ENCODE peak calls at places on chromosomes 7 and 10, in five cellular contexts. U, N, C, P and M are unnamed samples.

GRCh38 chr7:86643478-86644281 is at the start of gene GRM3:
- DNase-seq in C (no peak), N (no peak), P (no peak), U (no peak), M (peak; percentile 67)

GRCh38 chr7:150408393-150409299 is 29.5 kb downstream of the ZNF775 start:
- DNase-seq in P (no peak), C (no peak), U (peak; percentile 37), N (peak; percentile 62), M (no peak)

GRCh38 chr10:107341281-107341680 is 176.8 kb upstream of the SORCS1 start:
- DNase-seq in C (no peak), P (no peak), N (no peak), U (no peak), M (no peak)

GRCh38 chr10:13717936-13718772 is 131.4 kb downstream of the PRPF18 start:
- DNase-seq in N (peak; percentile 94), U (peak; percentile 41), P (peak; percentile 78), C (no peak), M (peak; percentile 14)

GRCh38 chr7:4241791-4242190 is 440.3 kb upstream of the FOXK1 start:
- DNase-seq in N (no peak), U (no peak), C (no peak), P (no peak), M (no peak)

GRCh38 chr10:27770181-27770580 is 24.6 kb upstream of the MKX start:
- DNase-seq in C (no peak), P (no peak), N (no peak), U (no peak), M (no peak)

GRCh38 chr10:20767028-20767427 is 130.1 kb downstream of the NEBL start:
- DNase-seq in C (no peak), N (no peak), P (no peak), U (no peak), M (no peak)

GRCh38 chr7:48255046-48255445 is 83.8 kb downstream of the ABCA13 start:
- DNase-seq in C (no peak), N (no peak), P (no peak), U (no peak), M (no peak)

GRCh38 chr7:49294611-49295010 is 370.3 kb downstream of the CDC14C start:
- DNase-seq in U (no peak), N (no peak), C (no peak), P (no peak), M (no peak)

GRCh38 chr10:86258488-86258887 is 108.1 kb downstream of the GRID1 start:
- DNase-seq in N (no peak), C (no peak), U (no peak), P (no peak), M (no peak)

GRCh38 chr7:24980695-24981543 is 941 bp upstream of the OSBPL3 start:
- DNase-seq in C (peak; percentile 22), U (peak; percentile 24), N (no peak), P (peak; percentile 35), M (no peak)

GRCh38 chr10:54985732-54986131 is 184.7 kb upstream of the PCDH15 start:
- DNase-seq in C (no peak), U (no peak), N (no peak), P (no peak), M (no peak)

GRCh38 chr10:95391570-95392249 is 100.9 kb upstream of the PDLIM1 start:
- DNase-seq in P (no peak), N (peak; percentile 51), C (no peak), U (no peak), M (no peak)

GRCh38 chr7:29207469-29207868 is 12.9 kb downstream of the CHN2 start:
- DNase-seq in U (no peak), P (no peak), C (no peak), N (peak; percentile 26), M (no peak)

GRCh38 chr10:124878457-124878739 is 63.5 kb upstream of the ZRANB1 start:
- DNase-seq in P (no peak), N (no peak), U (no peak), C (no peak), M (no peak)

GRCh38 chr10:132988988-132989387 is 46.6 kb upstream of the CFAP46 start:
- DNase-seq in P (no peak), U (no peak), C (no peak), N (no peak), M (no peak)

GRCh38 chr10:109956454-109957091 is 33.3 kb upstream of the XPNPEP1 start:
- DNase-seq in P (no peak), N (peak; percentile 25), U (no peak), C (no peak), M (no peak)

GRCh38 chr10:13221572-13221971 is 12.6 kb downstream of the UCMA start:
- DNase-seq in P (no peak), N (no peak), U (no peak), C (no peak), M (no peak)

GRCh38 chr10:100811752-100812750 is 66.7 kb downstream of the PAX2 start:
- DNase-seq in C (no peak), P (no peak), U (no peak), N (no peak), M (no peak)

GRCh38 chr10:97682042-97682441 is 5.0 kb downstream of the AVPI1 start:
- DNase-seq in U (no peak), P (no peak), C (no peak), N (no peak), M (no peak)

GRCh38 chr7:132148876-132149275 is 427.4 kb downstream of the PLXNA4 start:
- DNase-seq in U (no peak), P (no peak), N (no peak), C (no peak), M (no peak)

GRCh38 chr7:522938-523289 is 3.3 kb upstream of the PDGFA start:
- DNase-seq in N (no peak), C (no peak), P (no peak), U (no peak), M (no peak)

GRCh38 chr10:116974442-116975005 is 30.5 kb downstream of the SHTN1 start:
- DNase-seq in C (no peak), P (no peak), N (no peak), U (no peak), M (no peak)

GRCh38 chr7:54109501-54109900 is 432.7 kb upstream of the VSTM2A start:
- DNase-seq in N (no peak), P (no peak), C (no peak), U (no peak), M (no peak)

GRCh38 chr10:60662917-60663614 is 115.2 kb upstream of the CDK1 start:
- DNase-seq in U (no peak), P (no peak), C (no peak), N (no peak), M (no peak)

GRCh38 chr10:133086247-133086646 is 1.5 kb upstream of the ADGRA1 start:
- DNase-seq in C (no peak), U (no peak), N (no peak), P (no peak), M (no peak)

GRCh38 chr10:3476186-3476585 is 303.6 kb upstream of the PITRM1 start:
- DNase-seq in U (no peak), N (no peak), P (no peak), C (no peak), M (no peak)

GRCh38 chr7:37504791-37505190 is 56.1 kb upstream of the ELMO1 start:
- DNase-seq in U (no peak), C (no peak), P (no peak), N (no peak), M (no peak)

GRCh38 chr7:148722340-148723165 is 23.9 kb downstream of the CUL1 start:
- DNase-seq in N (peak; percentile 41), U (no peak), C (no peak), P (no peak), M (no peak)

GRCh38 chr10:71966046-71967004 is 2.1 kb downstream of the CHST3 start:
- DNase-seq in N (no peak), P (no peak), U (no peak), C (no peak), M (no peak)

GRCh38 chr7:155357573-155358041 is 59.9 kb downstream of the INSIG1 start:
- DNase-seq in C (no peak), P (no peak), N (no peak), U (no peak), M (no peak)

GRCh38 chr10:104640339-104641149 is 546 bp upstream of the SORCS3 start:
- DNase-seq in P (no peak), N (no peak), U (no peak), C (no peak), M (no peak)

GRCh38 chr10:102770792-102771191 is 27.0 kb downstream of the WBP1L start:
- DNase-seq in N (no peak), P (no peak), C (no peak), U (no peak), M (no peak)
- H3K27ac ChIP-seq in N (no peak overlapping the region), P (no peak overlapping the region), C (peak overlapping the region; percentile 42), U (no peak overlapping the region), M (no peak overlapping the region)

DNA sequence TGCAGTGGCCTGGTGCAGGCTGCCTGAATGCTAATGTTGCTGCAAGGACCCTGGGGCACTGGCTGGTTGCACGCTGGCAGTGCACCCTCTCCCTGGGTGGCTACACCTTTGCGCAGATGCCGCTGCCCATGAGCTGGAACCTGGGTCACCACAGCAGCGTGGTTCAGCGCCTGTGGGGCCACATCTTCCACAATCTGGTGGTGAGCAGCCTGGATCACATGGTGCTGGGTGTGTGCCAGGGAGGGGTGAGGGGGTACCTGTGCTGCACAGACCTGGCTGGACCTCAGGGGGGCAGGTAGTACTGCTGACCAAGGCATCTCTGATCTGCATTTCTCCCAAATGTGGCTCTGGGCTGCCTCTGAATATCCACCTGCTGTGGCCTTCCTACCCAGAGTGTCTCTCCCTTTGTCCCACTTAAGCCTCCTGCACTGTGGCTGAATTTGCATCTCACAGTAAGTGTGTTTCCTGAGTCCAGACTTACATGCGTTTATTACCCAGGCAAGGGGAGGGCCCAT is 19.9 kb downstream of the IMPDH1 start:
- DNase-seq in U (no peak), P (no peak), C (no peak), N (no peak), M (no peak)
- H3K27ac ChIP-seq in U (no peak overlapping the region), P (no peak overlapping the region), C (no peak overlapping the region), N (no peak overlapping the region), M (no peak overlapping the region)

DNA sequence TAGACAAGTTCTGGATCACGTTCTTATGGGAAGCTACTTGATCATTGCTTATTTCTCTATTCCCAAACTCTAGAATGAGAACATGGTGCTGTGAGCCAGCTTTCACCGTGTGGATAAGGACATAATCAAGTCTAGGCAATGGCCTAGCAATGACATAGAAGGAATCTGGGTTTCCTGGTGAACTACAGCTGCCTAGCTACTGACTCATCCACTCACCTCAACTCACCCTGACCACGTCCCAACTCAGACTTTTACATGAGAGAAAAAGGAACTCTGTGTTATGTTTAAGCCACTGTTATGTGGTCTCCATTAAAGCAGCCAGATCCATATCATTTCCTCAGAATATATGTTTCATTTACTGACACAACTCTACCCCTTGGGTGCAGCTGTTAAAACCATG is 18.8 kb upstream of the MET start:
- DNase-seq in N (no peak), C (no peak), P (no peak), U (no peak), M (no peak)
- H3K27ac ChIP-seq in N (no peak overlapping the region), C (peak overlapping the region; percentile 46), P (peak overlapping the region; percentile 33), U (no peak overlapping the region), M (no peak overlapping the region)

GRCh38 chr7:77321300-77321699 is 94.8 kb downstream of the GSAP start:
- DNase-seq in U (no peak), P (no peak), N (no peak), C (no peak), M (no peak)
- H3K27ac ChIP-seq in U (no peak overlapping the region), P (no peak overlapping the region), N (no peak overlapping the region), C (no peak overlapping the region), M (peak overlapping the region; percentile 42)